ENCODE peak calls at places on chromosomes 7 and 10, in five cellular contexts. Z, W, Y, S and U are unnamed samples.

GRCh38 chr7:149626972-149627371 is 129.4 kb upstream of the ZNF746 start:
- DNase-seq in W (no peak), Y (no peak), S (no peak), Z (no peak), U (no peak)

GRCh38 chr7:1818581-1819200 is 148.6 kb downstream of the ELFN1 start:
- DNase-seq in Z (no peak), Y (no peak), W (no peak), S (no peak), U (no peak)

GRCh38 chr10:17506390-17506789 is 52.0 kb upstream of the ST8SIA6 start:
- DNase-seq in Z (no peak), Y (no peak), S (no peak), W (no peak), U (no peak)

GRCh38 chr7:48089415-48089975 is 430 bp downstream of the UPP1 start:
- DNase-seq in Y (no peak), W (no peak), S (no peak), Z (no peak), U (no peak)

GRCh38 chr10:62728479-62728878 is 76.0 kb upstream of the ADO start:
- DNase-seq in S (no peak), Z (no peak), W (no peak), Y (no peak), U (no peak)

GRCh38 chr10:90313548-90314325 is 544.1 kb downstream of the HTR7 start:
- DNase-seq in Z (no peak), Y (no peak), W (no peak), S (no peak), U (no peak)

GRCh38 chr7:155178096-155178495 is 108.0 kb downstream of the HTR5A start:
- DNase-seq in S (no peak), W (no peak), Y (no peak), Z (no peak), U (no peak)

GRCh38 chr7:13577566-13578145 is 411.8 kb downstream of the ETV1 start:
- DNase-seq in Z (no peak), W (no peak), Y (no peak), S (no peak), U (no peak)

GRCh38 chr7:142355328-142355727 is 97.5 kb upstream of the PRSS58 start:
- DNase-seq in S (no peak), Y (no peak), W (no peak), Z (no peak), U (no peak)

GRCh38 chr7:149196705-149197171 is 1.4 kb downstream of the ZNF282 start:
- DNase-seq in S (no peak), Z (no peak), Y (peak; percentile 12), W (no peak), U (no peak)

GRCh38 chr7:135575296-135575695 is 17.6 kb downstream of the NUP205 start:
- DNase-seq in Z (no peak), S (no peak), W (no peak), Y (no peak), U (no peak)

GRCh38 chr7:140673770-140674155 is 1.0 kb downstream of the ADCK2 start:
- DNase-seq in S (no peak), Y (no peak), Z (no peak), W (no peak), U (no peak)

GRCh38 chr10:132106431-132106830 is 40.7 kb downstream of the JAKMIP3 start:
- DNase-seq in S (no peak), Y (no peak), Z (no peak), W (no peak), U (no peak)

GRCh38 chr10:132109341-132110072 is 43.8 kb downstream of the JAKMIP3 start:
- DNase-seq in Z (no peak), W (no peak), Y (no peak), S (no peak), U (no peak)

GRCh38 chr10:132105302-132105995 is 39.7 kb downstream of the JAKMIP3 start:
- DNase-seq in Z (no peak), S (no peak), Y (no peak), W (no peak), U (no peak)

GRCh38 chr10:132107947-132108877 is 42.5 kb downstream of the JAKMIP3 start:
- DNase-seq in W (no peak), S (no peak), Y (no peak), Z (no peak), U (no peak)

GRCh38 chr10:132107211-132107946 is 41.6 kb downstream of the JAKMIP3 start:
- DNase-seq in Z (no peak), W (no peak), Y (no peak), S (no peak), U (no peak)
- H3K27me3 ChIP-seq in Z (no peaks in the 10 kb centered on the region), W (no peaks in the 10 kb centered on the region), Y (no peaks in the 10 kb centered on the region), S (peaks cover 5% of the 10 kb centered on the region), U (no peaks in the 10 kb centered on the region)

DNA sequence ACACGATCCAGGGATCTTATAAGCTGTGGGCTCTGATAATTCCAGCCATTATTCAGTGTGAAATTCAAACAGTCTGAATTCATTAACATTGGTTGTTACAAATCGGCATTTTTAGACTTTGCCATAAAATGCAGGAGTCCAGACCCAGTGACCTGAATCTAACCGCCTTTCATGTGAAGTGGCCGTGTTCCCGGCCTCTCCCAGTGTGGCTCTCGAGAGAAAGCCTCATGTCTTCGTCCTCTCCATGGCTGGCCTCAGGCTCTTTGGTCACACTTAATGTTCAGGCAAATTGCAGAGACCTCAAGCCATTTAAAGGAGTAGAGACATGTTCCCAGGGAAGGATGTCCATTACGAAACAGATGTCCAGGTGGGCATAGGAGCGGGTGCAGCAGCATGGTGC is 59.3 kb downstream of the CTBP2 start:
- DNase-seq in W (no peak), S (no peak), Y (no peak), Z (no peak), U (no peak)
- H3K27me3 ChIP-seq in W (no peaks in the 10 kb centered on the region), S (no peaks in the 10 kb centered on the region), Y (no peaks in the 10 kb centered on the region), Z (no peaks in the 10 kb centered on the region), U (no peaks in the 10 kb centered on the region)

DNA sequence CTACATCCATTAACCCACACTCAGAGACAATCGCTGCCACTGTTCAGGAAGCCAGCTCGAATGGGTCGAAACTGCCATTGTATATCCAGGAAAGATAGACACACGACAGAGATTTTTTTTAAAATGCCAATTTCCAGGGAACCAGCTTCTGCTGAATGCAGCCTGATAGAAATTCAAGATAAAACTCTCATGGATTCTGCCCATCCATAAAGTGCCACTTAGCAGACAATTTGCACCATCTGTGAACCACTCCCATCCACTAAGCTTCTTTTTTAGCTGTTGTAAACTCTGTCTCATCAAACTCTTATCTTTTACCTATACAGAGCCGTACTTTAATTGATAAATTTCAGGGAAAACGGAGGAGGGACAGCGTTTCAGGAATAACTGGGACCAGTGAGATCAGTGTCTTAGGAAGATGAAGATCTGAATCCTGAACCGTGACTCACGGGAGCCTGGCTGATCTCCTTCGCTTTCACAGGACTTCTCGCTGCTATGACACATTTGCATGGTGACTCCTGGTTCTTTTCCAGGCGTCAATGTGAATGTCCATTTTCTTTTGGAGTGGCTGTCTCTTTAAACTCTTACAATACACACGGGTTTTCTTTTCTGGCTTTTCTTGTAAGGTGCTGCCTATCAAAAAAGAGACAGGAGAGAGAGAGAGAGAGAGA is 103.4 kb downstream of the FAM204A start:
- DNase-seq in Y (no peak), S (no peak), Z (no peak), W (peak; percentile 4), U (no peak)
- H3K27me3 ChIP-seq in Y (peaks cover 86% of the 10 kb centered on the region), S (peaks cover 11% of the 10 kb centered on the region), Z (peaks cover 17% of the 10 kb centered on the region), W (peaks cover 2% of the 10 kb centered on the region), U (peaks cover 27% of the 10 kb centered on the region)

GRCh38 chr7:100964630-100965029 is 4.7 kb upstream of the MUC12 start:
- DNase-seq in W (no peak), S (no peak), Y (no peak), Z (no peak), U (no peak)
- H3K27me3 ChIP-seq in W (peaks cover 38% of the 10 kb centered on the region), S (peaks cover 60% of the 10 kb centered on the region), Y (peaks cover 91% of the 10 kb centered on the region), Z (peaks cover 80% of the 10 kb centered on the region), U (peaks cover 51% of the 10 kb centered on the region)

DNA sequence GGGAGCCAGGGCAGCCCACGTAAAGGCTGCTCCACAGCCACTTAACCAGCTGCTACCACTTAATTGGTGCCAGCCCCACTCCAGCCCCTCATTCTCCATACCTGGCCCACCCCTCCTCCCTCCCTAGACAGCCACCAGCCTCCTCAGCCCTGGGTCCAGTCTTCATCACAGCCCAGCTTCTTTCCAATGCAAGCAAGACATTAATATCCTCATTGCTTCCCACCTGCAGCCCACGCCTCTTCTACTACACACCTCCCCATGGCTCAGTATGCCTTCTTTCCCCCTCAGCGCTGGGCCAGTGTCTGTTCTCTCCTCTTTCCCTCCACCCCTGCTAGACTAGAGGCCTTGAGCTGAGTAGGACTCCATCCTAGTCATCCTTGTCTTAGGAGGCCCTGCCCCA is 33.5 kb upstream of the UNC5B start:
- DNase-seq in Z (no peak), Y (no peak), S (no peak), W (no peak), U (no peak)
- H3K27me3 ChIP-seq in Z (no peaks in the 10 kb centered on the region), Y (no peaks in the 10 kb centered on the region), S (peaks cover 11% of the 10 kb centered on the region), W (peaks cover 23% of the 10 kb centered on the region), U (no peaks in the 10 kb centered on the region)

DNA sequence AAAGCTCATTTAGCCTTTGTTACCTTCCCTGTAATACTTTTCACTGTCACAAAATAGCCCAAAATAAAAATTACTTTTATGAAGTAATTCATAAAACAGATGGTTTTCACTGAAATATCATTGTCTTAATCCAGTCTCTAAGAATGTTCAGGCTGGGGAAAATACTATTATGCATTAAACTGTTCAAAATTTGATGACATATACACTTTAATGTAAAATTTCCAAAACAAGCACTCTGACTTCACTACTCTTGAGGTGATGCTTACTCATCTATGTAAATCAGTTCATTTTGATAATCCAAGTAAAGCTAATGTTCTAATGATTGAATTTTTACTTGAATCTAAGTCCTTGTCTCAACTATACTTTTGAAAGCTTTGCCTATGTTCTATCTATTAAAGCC is 127.9 kb downstream of the KMT2C start:
- DNase-seq in W (no peak), Z (no peak), S (no peak), Y (no peak), U (no peak)
- H3K27me3 ChIP-seq in W (no peaks in the 10 kb centered on the region), Z (no peaks in the 10 kb centered on the region), S (no peaks in the 10 kb centered on the region), Y (no peaks in the 10 kb centered on the region), U (no peaks in the 10 kb centered on the region)

GRCh38 chr10:5216801-5217200 is 20.2 kb downstream of the AKR1C4 start:
- DNase-seq in Z (no peak), S (no peak), W (no peak), Y (no peak), U (no peak)

GRCh38 chr10:5206799-5207198 is 10.2 kb downstream of the AKR1C4 start:
- DNase-seq in W (no peak), Z (no peak), Y (no peak), S (no peak), U (no peak)

DNA sequence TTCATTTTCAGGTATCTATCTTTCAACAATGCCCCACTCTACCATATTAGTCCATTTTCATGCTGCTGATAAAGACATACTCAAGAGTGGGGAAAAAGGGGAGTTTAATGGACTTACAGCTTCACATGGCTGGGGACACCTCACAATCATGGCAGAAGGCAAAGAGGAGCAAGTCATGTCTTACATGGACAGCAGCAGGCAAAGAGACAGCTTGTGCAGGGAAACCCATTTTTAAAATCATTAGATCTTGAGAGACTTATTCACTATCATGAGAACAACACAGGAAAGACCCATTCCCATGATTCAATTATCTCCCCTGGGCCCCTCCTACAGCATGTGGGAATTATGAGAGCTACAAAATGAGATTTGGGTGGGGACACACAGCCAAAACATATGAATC is 15.1 kb downstream of the AKR1C4 start:
- DNase-seq in S (no peak), Y (no peak), W (no peak), Z (no peak), U (no peak)
- H3K27me3 ChIP-seq in S (no peaks in the 10 kb centered on the region), Y (no peaks in the 10 kb centered on the region), W (peaks cover 1% of the 10 kb centered on the region), Z (no peaks in the 10 kb centered on the region), U (no peaks in the 10 kb centered on the region)